ENCODE peak calls at places on chromosome 9, in five cellular contexts. J, X, U, F and Y are unnamed samples.

GRCh38 chr9:479316-479715 is 264.7 kb downstream of the DOCK8 start:
- DNase-seq in J (no peak), X (no peak), U (no peak), F (no peak), Y (no peak)

GRCh38 chr9:80951675-80952074 is 737.7 kb downstream of the TLE1 start:
- DNase-seq in J (no peak), X (no peak), U (no peak), F (no peak), Y (no peak)

GRCh38 chr9:72947987-72948465 is 4.8 kb downstream of the ALDH1A1 start:
- DNase-seq in J (no peak), X (no peak), U (no peak), F (no peak), Y (no peak)

GRCh38 chr9:23611874-23612273 is 214.2 kb downstream of the ELAVL2 start:
- DNase-seq in J (no peak), X (no peak), U (no peak), F (no peak), Y (no peak)

GRCh38 chr9:75071530-75072122 is 16.3 kb downstream of the NMRK1 start:
- DNase-seq in J (no peak), X (no peak), U (no peak), F (peak; percentile 75), Y (no peak)

GRCh38 chr9:69120380-69121154 is 53.5 kb upstream of the TJP2 start:
- DNase-seq in J (peak; percentile 72), X (no peak), U (no peak), F (peak; percentile 85), Y (no peak)

GRCh38 chr9:131722260-131722659 is 17.6 kb downstream of the RAPGEF1 start:
- DNase-seq in J (no peak), X (no peak), U (no peak), F (no peak), Y (no peak)

GRCh38 chr9:127194881-127195713 is 69.5 kb upstream of the GARNL3 start:
- DNase-seq in J (no peak), X (no peak), U (peak; percentile 56), F (no peak), Y (no peak)

GRCh38 chr9:95457769-95458168 is 59.0 kb downstream of the PTCH1 start:
- DNase-seq in J (no peak), X (no peak), U (no peak), F (no peak), Y (no peak)

GRCh38 chr9:136081113-136081825 is 13.8 kb downstream of the NACC2 start:
- DNase-seq in J (peak; percentile 47), X (no peak), U (peak; percentile 73), F (no peak), Y (peak; percentile 33)

GRCh38 chr9:84374516-84374915 is 34.0 kb upstream of the SLC28A3 start:
- DNase-seq in J (no peak), X (no peak), U (no peak), F (no peak), Y (no peak)

GRCh38 chr9:132543960-132544359 is 38.4 kb upstream of the BARHL1 start:
- DNase-seq in J (no peak), X (no peak), U (no peak), F (peak; percentile 41), Y (no peak)

GRCh38 chr9:80755586-80755985 is 933.8 kb downstream of the TLE1 start:
- DNase-seq in J (no peak), X (no peak), U (no peak), F (no peak), Y (no peak)

GRCh38 chr9:92543972-92544371 is 8.2 kb upstream of the ECM2 start:
- DNase-seq in J (no peak), X (no peak), U (no peak), F (no peak), Y (no peak)

GRCh38 chr9:19184144-19184917 is 46.2 kb upstream of the DENND4C start:
- DNase-seq in J (peak; percentile 69), X (peak; percentile 78), U (peak; percentile 85), F (peak; percentile 90), Y (peak; percentile 90)

GRCh38 chr9:113390192-113390960 is 10.7 kb downstream of the ALAD start:
- DNase-seq in J (no peak), X (no peak), U (no peak), F (no peak), Y (no peak)

GRCh38 chr9:86885232-86885631 is 62.1 kb downstream of the GAS1 start:
- DNase-seq in J (no peak), X (no peak), U (no peak), F (no peak), Y (no peak)

GRCh38 chr9:126411225-126411947 is 84.8 kb downstream of the MVB12B start:
- DNase-seq in J (no peak), X (no peak), U (peak; percentile 41), F (no peak), Y (no peak)

GRCh38 chr9:23464275-23464674 is 361.8 kb downstream of the ELAVL2 start:
- DNase-seq in J (no peak), X (no peak), U (no peak), F (no peak), Y (no peak)

GRCh38 chr9:93807166-93808013 is 147.8 kb downstream of the BARX1 start:
- DNase-seq in J (no peak), X (no peak), U (peak; percentile 44), F (no peak), Y (peak; percentile 18)

GRCh38 chr9:69672828-69673640 is 863 bp upstream of the APBA1 start:
- DNase-seq in J (peak; percentile 90), X (peak; percentile 57), U (peak; percentile 93), F (peak; percentile 83), Y (peak; percentile 72)

GRCh38 chr9:130128782-130129424 is 43.3 kb upstream of the NCS1 start:
- DNase-seq in J (peak; percentile 59), X (no peak), U (peak; percentile 89), F (peak; percentile 76), Y (peak; percentile 84)

GRCh38 chr9:4573634-4574391 is 83.5 kb downstream of the SLC1A1 start:
- DNase-seq in J (no peak), X (no peak), U (no peak), F (no peak), Y (no peak)

GRCh38 chr9:122325124-122325523 is 45.7 kb upstream of the PTGS1 start:
- DNase-seq in J (no peak), X (no peak), U (no peak), F (no peak), Y (no peak)

GRCh38 chr9:91943447-91943846 is 6.6 kb downstream of the ROR2 start:
- DNase-seq in J (no peak), X (no peak), U (no peak), F (no peak), Y (no peak)

GRCh38 chr9:89234186-89234585 is 55.6 kb upstream of the SHC3 start:
- DNase-seq in J (no peak), X (no peak), U (no peak), F (no peak), Y (no peak)

GRCh38 chr9:89234636-89235035 is 56.0 kb upstream of the SHC3 start:
- DNase-seq in J (no peak), X (no peak), U (no peak), F (peak; percentile 49), Y (no peak)

DNA sequence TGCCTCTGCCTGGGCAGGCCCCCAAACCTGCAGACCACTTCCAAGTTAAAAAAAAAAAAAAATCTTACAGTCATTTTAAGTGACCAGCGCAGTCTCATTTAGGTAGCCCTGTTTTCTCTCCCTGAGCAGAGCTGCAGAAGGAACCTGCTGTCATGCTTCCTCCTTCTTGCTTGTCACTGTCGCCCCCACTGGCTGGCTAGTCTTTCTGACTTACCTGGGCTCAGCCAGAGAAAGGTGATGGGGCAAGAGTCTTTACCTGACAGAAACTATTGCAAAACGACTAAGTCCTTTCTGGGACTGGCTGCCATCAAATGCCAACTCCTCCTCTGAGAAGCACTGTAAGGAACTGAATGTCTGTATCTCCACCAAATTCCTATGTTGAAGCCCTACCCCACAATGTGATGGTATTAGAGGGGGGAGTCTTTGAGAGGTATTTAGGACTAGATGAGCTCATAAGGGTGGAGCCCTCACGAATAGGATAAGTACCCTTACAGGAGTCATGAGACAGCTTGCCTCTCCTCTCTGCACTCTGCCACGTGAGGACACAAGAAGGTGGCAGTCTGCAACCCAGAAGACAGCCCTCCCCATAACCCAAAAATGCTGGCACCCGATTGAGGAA is 58.4 kb upstream of the SHC3 start:
- DNase-seq in J (no peak), X (no peak), U (no peak), F (peak; percentile 59), Y (no peak)
- TF ChIP-seq CTCF in J (no peak), X (no peak), U (no peak), F (no peak), Y (no peak)

GRCh38 chr9:76618762-76619161 is 145.5 kb upstream of the PCA3 start:
- DNase-seq in J (no peak), X (peak; percentile 25), U (no peak), F (no peak), Y (no peak)
- TF ChIP-seq CTCF in J (no peak), X (no peak), U (no peak), F (no peak), Y (no peak)

GRCh38 chr9:1732670-1733069 is 282.5 kb upstream of the SMARCA2 start:
- DNase-seq in J (no peak), X (no peak), U (no peak), F (no peak), Y (no peak)
- TF ChIP-seq CTCF in J (no peak), X (no peak), U (no peak), F (no peak), Y (no peak)

DNA sequence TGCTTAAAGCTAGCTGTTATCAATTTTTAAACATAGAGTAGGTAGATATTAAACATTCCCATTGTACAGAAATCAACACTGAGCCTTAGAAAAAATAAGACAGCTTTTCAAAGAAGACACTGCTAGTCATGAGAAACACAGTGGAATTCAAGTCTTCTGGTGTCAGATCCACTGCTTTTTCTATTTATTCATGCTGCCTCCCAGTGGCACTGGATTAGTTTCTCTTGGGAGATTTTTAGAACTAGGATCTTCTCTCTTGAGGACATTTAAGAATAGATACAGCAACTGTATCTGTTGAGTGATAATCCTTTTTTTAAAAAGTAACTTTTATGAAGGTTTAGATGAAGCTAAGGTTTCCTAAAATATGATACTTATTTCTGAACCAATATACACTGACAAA is 1635.4 kb upstream of the C9orf72 start:
- DNase-seq in J (no peak), X (no peak), U (no peak), F (no peak), Y (no peak)
- TF ChIP-seq CTCF in J (no peak), X (no peak), U (no peak), F (no peak), Y (no peak)

DNA sequence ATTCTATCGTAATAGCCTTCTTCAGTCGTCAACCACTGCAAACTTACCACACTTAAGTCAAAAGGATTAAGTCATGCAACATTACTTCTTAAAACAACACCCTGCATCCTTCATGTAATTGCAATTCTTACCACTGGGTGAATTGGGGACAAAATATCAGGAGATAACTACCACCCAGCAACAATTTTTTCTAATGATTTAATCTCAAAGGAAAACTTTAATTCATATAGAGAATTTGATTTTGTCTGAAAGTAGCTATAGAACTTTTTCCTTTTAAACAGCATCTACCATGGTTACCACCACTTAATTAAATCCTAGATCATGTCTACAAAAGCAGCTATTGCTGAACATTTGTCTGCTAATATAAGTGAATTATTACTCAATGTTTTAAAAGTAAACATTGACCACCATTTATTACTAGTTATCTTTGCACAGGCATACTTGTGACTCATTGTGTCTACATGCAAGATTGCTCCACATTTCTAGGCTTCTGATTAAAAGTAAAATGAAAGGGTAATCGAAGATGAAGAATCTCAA is 10.5 kb downstream of the MLLT3 start:
- DNase-seq in J (no peak), X (no peak), U (no peak), F (no peak), Y (no peak)
- TF ChIP-seq CTCF in J (peak; percentile 27), X (peak; percentile 13), U (no peak), F (peak; percentile 45), Y (peak; percentile 49)